ENCODE peak calls at places on chromosome 1, in four cellular contexts. C is K562, O is HepG2, S is GM12878. Z is an unnamed sample.

GRCh38 chr1:7401814-7402547 is 369.1 kb upstream of the VAMP3 start:
- DNase-seq in C (peak; percentile 7), O (peak; percentile 41), S (no peak), Z (peak; percentile 32)

GRCh38 chr1:222266223-222267215 is 281.4 kb downstream of the HHIPL2 start:
- DNase-seq in C (peak; percentile 11), O (no peak), S (no peak), Z (peak; percentile 32)

GRCh38 chr1:201882665-201883132 is 6.0 kb upstream of the SHISA4 start:
- DNase-seq in C (peak; percentile 66), O (no peak), S (peak; percentile 7), Z (no peak)

GRCh38 chr1:220711086-220711809 is 21.1 kb downstream of the C1orf115 start:
- DNase-seq in C (no peak), O (peak; percentile 28), S (no peak), Z (no peak)

GRCh38 chr1:147851149-147851548 is 51.4 kb upstream of the GJA8 start:
- DNase-seq in C (peak; percentile 65), O (peak; percentile 80), S (no peak), Z (no peak)

GRCh38 chr1:1004780-1005697 is 5.1 kb upstream of the HES4 start:
- DNase-seq in C (peak; percentile 86), O (no peak), S (no peak), Z (no peak)

GRCh38 chr1:198295186-198295585 is 138.4 kb downstream of the NEK7 start:
- DNase-seq in C (no peak), O (no peak), S (no peak), Z (no peak)

GRCh38 chr1:176843352-176844297 is 320.9 kb downstream of the ASTN1 start:
- DNase-seq in C (peak; percentile 67), O (peak; percentile 7), S (no peak), Z (peak; percentile 48)

GRCh38 chr1:43660355-43660754 is 10.4 kb downstream of the KDM4A start:
- DNase-seq in C (no peak), O (no peak), S (no peak), Z (no peak)

GRCh38 chr1:58982259-58982998 is 198.6 kb upstream of the JUN start:
- DNase-seq in C (no peak), O (peak; percentile 77), S (no peak), Z (no peak)

GRCh38 chr1:206551985-206552325 is 44.6 kb downstream of the RASSF5 start:
- DNase-seq in C (no peak), O (no peak), S (no peak), Z (no peak)

GRCh38 chr1:175494950-175495349 is 248.4 kb downstream of the TNR start:
- DNase-seq in C (no peak), O (no peak), S (no peak), Z (no peak)
- TF ChIP-seq TARDBP in C (no peak), O (no peak), S (no peak), Z (no peak)

DNA sequence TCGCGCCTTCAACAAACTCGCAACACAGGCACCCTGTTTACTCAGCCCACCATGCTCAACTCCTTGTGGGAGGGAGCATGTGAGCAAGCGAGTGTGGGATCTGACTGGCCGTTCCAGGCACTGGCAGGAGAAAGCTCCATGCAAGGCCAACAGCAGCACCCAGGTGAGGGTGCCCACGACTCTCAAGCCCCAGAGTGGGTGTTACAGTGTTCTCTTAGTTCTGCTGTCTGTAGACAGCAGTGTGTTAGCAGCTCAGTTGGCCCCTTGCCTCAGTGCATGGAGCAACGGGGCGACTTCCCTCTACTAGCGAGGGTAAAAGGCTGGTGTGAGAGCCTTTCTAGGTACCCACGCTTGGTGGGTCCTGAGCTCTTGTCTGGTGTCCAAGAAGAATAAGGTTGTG is 114.6 kb downstream of the PIGK start:
- DNase-seq in C (no peak), O (no peak), S (no peak), Z (no peak)
- TF ChIP-seq TARDBP in C (no peak), O (no peak), S (no peak), Z (no peak)

DNA sequence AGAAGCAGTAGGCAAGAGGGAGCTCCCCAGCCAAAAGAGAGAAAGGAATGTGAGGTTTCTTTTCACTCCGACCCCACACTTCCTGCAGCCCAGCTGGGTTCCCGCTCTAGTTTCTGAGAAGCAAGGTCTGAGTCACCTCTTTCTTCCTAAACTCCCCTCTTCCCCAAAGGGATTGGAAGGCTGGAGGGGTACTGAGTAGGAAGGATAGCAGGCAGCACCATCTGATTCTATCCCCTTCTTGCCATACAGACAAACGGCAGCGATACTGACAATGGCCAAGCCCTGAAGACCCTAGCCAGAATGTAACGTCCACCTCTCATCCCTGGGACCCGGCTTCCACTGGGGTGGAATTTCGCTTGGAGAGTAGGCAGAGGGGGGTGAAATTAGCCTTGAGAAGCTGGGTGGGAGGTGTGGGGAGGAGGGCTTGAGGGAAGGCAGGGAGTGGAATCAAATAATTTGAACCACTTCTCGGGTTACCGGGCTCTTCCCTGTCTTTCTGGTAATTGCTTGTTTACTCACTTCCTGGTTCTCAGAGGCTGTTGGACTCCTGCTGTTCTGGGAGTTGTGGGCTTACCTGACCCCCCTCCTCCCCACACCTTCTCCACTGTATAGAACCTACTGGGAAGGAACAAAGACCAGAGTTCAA is 13.2 kb downstream of the IER5 start:
- DNase-seq in C (peak; percentile 69), O (no peak), S (no peak), Z (no peak)
- TF ChIP-seq TARDBP in C (no peak), O (no peak), S (no peak), Z (no peak)

DNA sequence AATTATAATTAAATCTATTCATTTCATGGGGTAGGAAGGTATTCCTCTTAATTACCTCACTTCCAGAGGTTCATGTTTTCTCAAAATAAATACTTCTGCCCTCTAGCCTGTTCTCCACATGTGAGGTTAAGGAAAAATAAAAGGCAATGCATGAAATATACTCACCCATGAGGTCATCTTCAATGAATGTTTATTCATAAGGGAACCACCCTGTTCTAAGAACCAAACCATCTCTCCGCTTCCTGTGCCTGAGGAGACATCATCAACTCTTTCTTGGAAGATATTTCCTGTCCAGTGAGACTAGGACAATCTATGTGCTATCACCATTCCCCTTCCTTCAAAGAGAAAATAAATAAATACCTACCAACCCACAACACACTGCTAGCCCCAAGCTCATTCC is 513.7 kb upstream of the PLXNA2 start:
- DNase-seq in C (no peak), O (no peak), S (no peak), Z (no peak)
- TF ChIP-seq TARDBP in C (no peak), O (no peak), S (no peak), Z (no peak)